ENCODE peak calls at places on chromosomes 7 and 10, in four cellular contexts. Q is activated CD4-positive, alpha-beta T cell treated with anti-CD3 and anti-CD28 coated beads, Interleukin-2, amount 50 U/mL, for 48 hours; H is stimulated activated CD8-positive, alpha-beta memory T cell treated with anti-CD3 and anti-CD28 coated beads, Interleukin-4, amount 100 ng/mL, for 1 hour; A is Caco-2. F is an unnamed sample.
A peak's percentile ranks its signal among the peaks of the same experiment; 100 is the strongest.

GRCh38 chr10:123847686-123848432 is 43.7 kb downstream of the CPXM2 start:
- DNase-seq in A (no peak), H (no peak), Q (no peak), F (no peak)

GRCh38 chr7:8290645-8291308 is 28.8 kb upstream of the ICA1 start:
- DNase-seq in H (no peak), Q (no peak), A (peak; percentile 83), F (no peak)

GRCh38 chr7:152341039-152341913 is 94.5 kb downstream of the KMT2C start:
- DNase-seq in A (no peak), Q (no peak), H (no peak), F (no peak)

GRCh38 chr10:42991442-42992098 is 85.3 kb upstream of the RET start:
- DNase-seq in H (no peak), A (no peak), Q (no peak), F (no peak)

GRCh38 chr7:30148951-30149459 is 14.2 kb downstream of the MTURN start:
- DNase-seq in Q (no peak), H (no peak), A (no peak), F (peak; percentile 12)

GRCh38 chr10:119007211-119007574 is 22.3 kb upstream of the NANOS1 start:
- DNase-seq in H (no peak), Q (no peak), A (no peak), F (no peak)

GRCh38 chr7:111012799-111013675 is 77.9 kb upstream of the LRRN3 start:
- DNase-seq in H (no peak), A (no peak), Q (no peak), F (peak; percentile 30)

GRCh38 chr10:77801474-77802238 is 124.9 kb downstream of the DLG5 start:
- DNase-seq in H (no peak), A (no peak), Q (peak; percentile 53), F (no peak)

GRCh38 chr10:9301148-9301547 is 1246.7 kb downstream of the GATA3 start:
- DNase-seq in H (no peak), A (no peak), Q (no peak), F (no peak)

GRCh38 chr10:21065621-21066248 is 168.6 kb upstream of the NEBL start:
- DNase-seq in Q (no peak), H (no peak), A (no peak), F (no peak)

GRCh38 chr7:106626376-106627293 is 34.3 kb downstream of the CCDC71L start:
- DNase-seq in H (no peak), Q (no peak), A (no peak), F (no peak)

GRCh38 chr7:148410905-148411304 is 179.7 kb upstream of the C7orf33 start:
- DNase-seq in A (no peak), Q (no peak), H (no peak), F (no peak)

GRCh38 chr10:118763202-118763988 is 8.6 kb upstream of the CACUL1 start:
- DNase-seq in A (no peak), Q (no peak), H (no peak), F (no peak)

GRCh38 chr7:152137476-152138025 is 112.1 kb downstream of the GALNT11 start:
- DNase-seq in A (no peak), Q (no peak), H (no peak), F (no peak)

GRCh38 chr10:111821876-111822275 is 361.7 kb downstream of the GPAM start:
- DNase-seq in Q (no peak), A (no peak), H (no peak), F (no peak)

GRCh38 chr7:146053492-146053891 is 63.1 kb upstream of the CNTNAP2 start:
- DNase-seq in A (no peak), H (no peak), Q (no peak), F (no peak)